ENCODE peak calls at places on chromosome 13, in ten cellular contexts. One of them, this sample, is unnamed. For H3K4me1, the result is how much of the 10 kb centered on the place peaks cover.

GRCh38 chr13:112722433-112723250 is 32.8 kb downstream of the ATP11A start:
- DNase-seq in lower lobe of right lung: peak
- DNase-seq in hepatocyte: peak
- DNase-seq in cardiac muscle cell: peak
- DNase-seq in mesendoderm: peak
- DNase-seq in heart right ventricle: no peak
- DNase-seq in breast epithelium: no peak
- DNase-seq in thoracic aorta: no peak
- DNase-seq in PC-9: peak
- DNase-seq in mammary epithelial cell: peak
- DNase-seq in this sample: no peak

GRCh38 chr13:42119875-42120274 is 71.4 kb downstream of the DGKH start:
- DNase-seq in lower lobe of right lung: no peak
- DNase-seq in hepatocyte: no peak
- DNase-seq in cardiac muscle cell: no peak
- DNase-seq in mesendoderm: no peak
- DNase-seq in heart right ventricle: no peak
- DNase-seq in breast epithelium: no peak
- DNase-seq in thoracic aorta: no peak
- DNase-seq in PC-9: no peak
- DNase-seq in mammary epithelial cell: no peak
- DNase-seq in this sample: no peak

GRCh38 chr13:102461302-102461701 is 59.5 kb upstream of the FGF14 start:
- DNase-seq in lower lobe of right lung: no peak
- DNase-seq in hepatocyte: no peak
- DNase-seq in cardiac muscle cell: no peak
- DNase-seq in mesendoderm: no peak
- DNase-seq in heart right ventricle: no peak
- DNase-seq in breast epithelium: no peak
- DNase-seq in thoracic aorta: no peak
- DNase-seq in PC-9: no peak
- DNase-seq in mammary epithelial cell: no peak
- DNase-seq in this sample: no peak

GRCh38 chr13:52399037-52399436 is 6.9 kb downstream of the THSD1 start:
- DNase-seq in lower lobe of right lung: no peak
- DNase-seq in hepatocyte: no peak
- DNase-seq in cardiac muscle cell: peak
- DNase-seq in mesendoderm: no peak
- DNase-seq in heart right ventricle: no peak
- DNase-seq in breast epithelium: no peak
- DNase-seq in thoracic aorta: no peak
- DNase-seq in PC-9: no peak
- DNase-seq in mammary epithelial cell: no peak
- DNase-seq in this sample: no peak

GRCh38 chr13:106403280-106403679 is 132.2 kb downstream of the EFNB2 start:
- DNase-seq in lower lobe of right lung: no peak
- DNase-seq in hepatocyte: no peak
- DNase-seq in cardiac muscle cell: no peak
- DNase-seq in mesendoderm: no peak
- DNase-seq in heart right ventricle: no peak
- DNase-seq in breast epithelium: no peak
- DNase-seq in thoracic aorta: no peak
- DNase-seq in PC-9: no peak
- DNase-seq in mammary epithelial cell: no peak
- DNase-seq in this sample: no peak

GRCh38 chr13:101398920-101399319 is 17.4 kb downstream of the NALCN start:
- DNase-seq in lower lobe of right lung: no peak
- DNase-seq in hepatocyte: no peak
- DNase-seq in cardiac muscle cell: peak
- DNase-seq in mesendoderm: no peak
- DNase-seq in heart right ventricle: no peak
- DNase-seq in breast epithelium: no peak
- DNase-seq in thoracic aorta: no peak
- DNase-seq in PC-9: no peak
- DNase-seq in mammary epithelial cell: peak
- DNase-seq in this sample: no peak

GRCh38 chr13:102597029-102598015 is 536 bp downstream of the TPP2 start:
- DNase-seq in lower lobe of right lung: peak
- DNase-seq in hepatocyte: peak
- DNase-seq in cardiac muscle cell: peak
- DNase-seq in mesendoderm: peak
- DNase-seq in heart right ventricle: no peak
- DNase-seq in breast epithelium: no peak
- DNase-seq in thoracic aorta: no peak
- DNase-seq in PC-9: peak
- DNase-seq in mammary epithelial cell: peak
- DNase-seq in this sample: peak

GRCh38 chr13:94335786-94336357 is 143.6 kb downstream of the DCT start:
- DNase-seq in lower lobe of right lung: no peak
- DNase-seq in hepatocyte: no peak
- DNase-seq in cardiac muscle cell: no peak
- DNase-seq in mesendoderm: no peak
- DNase-seq in heart right ventricle: no peak
- DNase-seq in breast epithelium: no peak
- DNase-seq in thoracic aorta: no peak
- DNase-seq in PC-9: no peak
- DNase-seq in mammary epithelial cell: no peak
- DNase-seq in this sample: peak

GRCh38 chr13:72230131-72230530 is 363.1 kb upstream of the DACH1 start:
- DNase-seq in lower lobe of right lung: no peak
- DNase-seq in hepatocyte: no peak
- DNase-seq in cardiac muscle cell: no peak
- DNase-seq in mesendoderm: no peak
- DNase-seq in heart right ventricle: no peak
- DNase-seq in breast epithelium: no peak
- DNase-seq in thoracic aorta: no peak
- DNase-seq in PC-9: no peak
- DNase-seq in mammary epithelial cell: peak
- DNase-seq in this sample: no peak

GRCh38 chr13:51645154-51645650 is 60.9 kb downstream of the WDFY2 start:
- DNase-seq in lower lobe of right lung: no peak
- DNase-seq in hepatocyte: peak
- DNase-seq in cardiac muscle cell: peak
- DNase-seq in mesendoderm: peak
- DNase-seq in heart right ventricle: no peak
- DNase-seq in breast epithelium: no peak
- DNase-seq in thoracic aorta: no peak
- DNase-seq in PC-9: peak
- DNase-seq in mammary epithelial cell: peak
- DNase-seq in this sample: peak

GRCh38 chr13:42173789-42174343 is 98.1 kb upstream of the AKAP11 start:
- DNase-seq in lower lobe of right lung: no peak
- DNase-seq in hepatocyte: no peak
- DNase-seq in cardiac muscle cell: no peak
- DNase-seq in mesendoderm: peak
- DNase-seq in heart right ventricle: no peak
- DNase-seq in breast epithelium: no peak
- DNase-seq in thoracic aorta: no peak
- DNase-seq in PC-9: no peak
- DNase-seq in mammary epithelial cell: no peak
- DNase-seq in this sample: no peak

GRCh38 chr13:46146898-46147297 is 35.1 kb downstream of the LCP1 start:
- DNase-seq in lower lobe of right lung: no peak
- DNase-seq in hepatocyte: peak
- DNase-seq in cardiac muscle cell: peak
- DNase-seq in mesendoderm: peak
- DNase-seq in heart right ventricle: no peak
- DNase-seq in breast epithelium: no peak
- DNase-seq in thoracic aorta: no peak
- DNase-seq in PC-9: no peak
- DNase-seq in mammary epithelial cell: peak
- DNase-seq in this sample: peak

GRCh38 chr13:104171132-104171531 is 1104.9 kb upstream of the SLC10A2 start:
- DNase-seq in lower lobe of right lung: no peak
- DNase-seq in hepatocyte: peak
- DNase-seq in cardiac muscle cell: no peak
- DNase-seq in mesendoderm: no peak
- DNase-seq in heart right ventricle: no peak
- DNase-seq in breast epithelium: no peak
- DNase-seq in thoracic aorta: no peak
- DNase-seq in PC-9: no peak
- DNase-seq in mammary epithelial cell: no peak
- DNase-seq in this sample: no peak

GRCh38 chr13:110398564-110399507 is 91.8 kb downstream of the COL4A2 start:
- DNase-seq in lower lobe of right lung: no peak
- DNase-seq in hepatocyte: no peak
- DNase-seq in cardiac muscle cell: peak
- DNase-seq in mesendoderm: peak
- DNase-seq in heart right ventricle: no peak
- DNase-seq in breast epithelium: peak
- DNase-seq in thoracic aorta: no peak
- DNase-seq in PC-9: no peak
- DNase-seq in mammary epithelial cell: no peak
- DNase-seq in this sample: no peak

GRCh38 chr13:110397445-110397844 is 90.4 kb downstream of the COL4A2 start:
- DNase-seq in lower lobe of right lung: no peak
- DNase-seq in hepatocyte: no peak
- DNase-seq in cardiac muscle cell: peak
- DNase-seq in mesendoderm: no peak
- DNase-seq in heart right ventricle: no peak
- DNase-seq in breast epithelium: peak
- DNase-seq in thoracic aorta: no peak
- DNase-seq in PC-9: no peak
- DNase-seq in mammary epithelial cell: peak
- DNase-seq in this sample: no peak

GRCh38 chr13:110394371-110394841 is 87.3 kb downstream of the COL4A2 start:
- DNase-seq in lower lobe of right lung: no peak
- DNase-seq in hepatocyte: no peak
- DNase-seq in cardiac muscle cell: no peak
- DNase-seq in mesendoderm: no peak
- DNase-seq in heart right ventricle: no peak
- DNase-seq in breast epithelium: no peak
- DNase-seq in thoracic aorta: no peak
- DNase-seq in PC-9: no peak
- DNase-seq in mammary epithelial cell: no peak
- DNase-seq in this sample: no peak

GRCh38 chr13:110396476-110396875 is 89.4 kb downstream of the COL4A2 start:
- DNase-seq in lower lobe of right lung: no peak
- DNase-seq in hepatocyte: no peak
- DNase-seq in cardiac muscle cell: no peak
- DNase-seq in mesendoderm: no peak
- DNase-seq in heart right ventricle: no peak
- DNase-seq in breast epithelium: no peak
- DNase-seq in thoracic aorta: no peak
- DNase-seq in PC-9: no peak
- DNase-seq in mammary epithelial cell: no peak
- DNase-seq in this sample: no peak

DNA sequence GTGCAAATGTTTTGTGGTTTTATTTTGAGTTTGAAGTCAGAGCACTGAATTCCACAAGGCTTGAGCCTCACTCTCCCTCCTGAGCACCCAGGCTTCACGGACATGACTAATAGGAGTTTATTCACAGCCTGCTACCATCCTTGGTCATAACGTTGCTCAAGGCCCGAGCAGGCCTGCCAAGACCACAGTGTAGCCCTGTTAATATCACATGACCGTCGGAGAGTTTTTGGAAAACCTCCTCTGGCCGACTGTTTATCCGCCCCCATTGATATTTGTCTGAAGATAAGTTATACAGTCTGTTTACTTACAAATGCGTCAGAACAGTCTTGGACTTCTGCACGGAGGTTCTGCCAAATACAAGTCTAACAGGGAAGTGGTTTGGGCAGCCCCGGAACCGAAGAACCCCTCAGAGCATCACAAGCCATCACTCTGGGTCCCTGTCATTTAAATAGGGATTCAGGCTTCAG is 89.9 kb downstream of the COL4A2 start:
- DNase-seq in lower lobe of right lung: no peak
- DNase-seq in hepatocyte: peak
- DNase-seq in cardiac muscle cell: peak
- DNase-seq in mesendoderm: no peak
- DNase-seq in heart right ventricle: peak
- DNase-seq in breast epithelium: peak
- DNase-seq in thoracic aorta: peak
- DNase-seq in PC-9: no peak
- DNase-seq in mammary epithelial cell: peak
- DNase-seq in this sample: no peak
- H3K4me1 ChIP-seq in lower lobe of right lung: under half
- H3K4me1 ChIP-seq in hepatocyte: under half
- H3K4me1 ChIP-seq in cardiac muscle cell: under half
- H3K4me1 ChIP-seq in mesendoderm: under half
- H3K4me1 ChIP-seq in heart right ventricle: half or more
- H3K4me1 ChIP-seq in breast epithelium: under half
- H3K4me1 ChIP-seq in thoracic aorta: half or more
- H3K4me1 ChIP-seq in PC-9: under half
- H3K4me1 ChIP-seq in mammary epithelial cell: under half
- H3K4me1 ChIP-seq in this sample: under half

GRCh38 chr13:47903836-47904235 is 97.2 kb downstream of the SUCLA2 start:
- DNase-seq in lower lobe of right lung: no peak
- DNase-seq in hepatocyte: no peak
- DNase-seq in cardiac muscle cell: peak
- DNase-seq in mesendoderm: no peak
- DNase-seq in heart right ventricle: no peak
- DNase-seq in breast epithelium: no peak
- DNase-seq in thoracic aorta: no peak
- DNase-seq in PC-9: no peak
- DNase-seq in mammary epithelial cell: peak
- DNase-seq in this sample: peak
- H3K27ac ChIP-seq in lower lobe of right lung: peak
- H3K27ac ChIP-seq in hepatocyte: no peak
- H3K27ac ChIP-seq in cardiac muscle cell: no peak
- H3K27ac ChIP-seq in mesendoderm: no peak
- H3K27ac ChIP-seq in heart right ventricle: no peak
- H3K27ac ChIP-seq in breast epithelium: peak
- H3K27ac ChIP-seq in thoracic aorta: no peak
- H3K27ac ChIP-seq in PC-9: no peak
- H3K27ac ChIP-seq in mammary epithelial cell: no peak
- H3K27ac ChIP-seq in this sample: no peak

DNA sequence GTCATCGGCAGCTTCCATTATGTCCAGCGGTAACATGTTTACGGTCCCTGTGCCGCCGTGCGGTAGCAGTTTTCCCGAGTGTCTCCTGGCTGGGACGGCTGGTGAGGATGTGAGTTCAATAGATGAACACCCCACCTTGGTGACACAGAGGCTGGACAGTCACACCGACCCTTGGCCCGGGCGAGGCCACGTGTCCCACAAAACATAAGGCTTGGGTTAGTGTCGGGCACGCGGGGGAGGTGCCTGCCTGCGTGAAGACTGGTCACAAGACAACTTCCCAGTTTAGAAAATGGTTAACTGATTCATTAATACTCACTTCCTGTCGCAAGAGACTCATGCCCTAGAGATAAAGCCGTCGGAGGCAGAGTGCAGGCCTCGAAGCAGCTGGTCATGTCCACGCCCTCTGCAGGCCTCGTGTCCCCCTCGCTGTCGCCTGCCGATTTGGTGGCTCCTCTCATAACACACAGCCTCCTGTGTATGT is 17.2 kb downstream of the RASA3 start:
- DNase-seq in lower lobe of right lung: peak
- DNase-seq in hepatocyte: peak
- DNase-seq in cardiac muscle cell: peak
- DNase-seq in mesendoderm: no peak
- DNase-seq in heart right ventricle: no peak
- DNase-seq in breast epithelium: no peak
- DNase-seq in thoracic aorta: no peak
- DNase-seq in PC-9: no peak
- DNase-seq in mammary epithelial cell: peak
- DNase-seq in this sample: no peak
- H3K4me1 ChIP-seq in lower lobe of right lung: under half
- H3K4me1 ChIP-seq in hepatocyte: under half
- H3K4me1 ChIP-seq in cardiac muscle cell: under half
- H3K4me1 ChIP-seq in mesendoderm: under half
- H3K4me1 ChIP-seq in heart right ventricle: under half
- H3K4me1 ChIP-seq in breast epithelium: under half
- H3K4me1 ChIP-seq in thoracic aorta: under half
- H3K4me1 ChIP-seq in PC-9: under half
- H3K4me1 ChIP-seq in mammary epithelial cell: under half
- H3K4me1 ChIP-seq in this sample: under half

GRCh38 chr13:33182729-33183128 is 102.8 kb downstream of the STARD13 start:
- DNase-seq in lower lobe of right lung: no peak
- DNase-seq in hepatocyte: no peak
- DNase-seq in cardiac muscle cell: no peak
- DNase-seq in mesendoderm: no peak
- DNase-seq in heart right ventricle: no peak
- DNase-seq in breast epithelium: no peak
- DNase-seq in thoracic aorta: no peak
- DNase-seq in PC-9: no peak
- DNase-seq in mammary epithelial cell: no peak
- DNase-seq in this sample: no peak
- H3K27ac ChIP-seq in lower lobe of right lung: no peak
- H3K27ac ChIP-seq in hepatocyte: no peak
- H3K27ac ChIP-seq in cardiac muscle cell: no peak
- H3K27ac ChIP-seq in mesendoderm: no peak
- H3K27ac ChIP-seq in heart right ventricle: no peak
- H3K27ac ChIP-seq in breast epithelium: no peak
- H3K27ac ChIP-seq in thoracic aorta: no peak
- H3K27ac ChIP-seq in PC-9: no peak
- H3K27ac ChIP-seq in mammary epithelial cell: no peak
- H3K27ac ChIP-seq in this sample: peak